ENCODE peak calls at places on chromosomes 3 and 15, in ten cellular contexts. I is substantia nigra; J is CD8-positive, alpha-beta T cell; D is activated naive CD8-positive, alpha-beta T cell treated with anti-CD3 and anti-CD28 coated beads, Interleukin-2, amount 50 U/mL, for 16 hours; Y is upper lobe of right lung; H is ecto neural progenitor cell; Q is RPMI7951; W is NCI-H345; L is effector CD4-positive, alpha-beta T cell; C is tibial artery. P is an unnamed sample.

GRCh38 chr15:47691896-47692295 is 25.4 kb upstream of the SEMA6D start:
- DNase-seq in C (no peak), H (no peak), J (no peak), Y (no peak), I (no peak), D (no peak), L (no peak), Q (no peak), W (no peak), P (no peak)

GRCh38 chr3:191388823-191389222 is 58.5 kb upstream of the UTS2B start:
- DNase-seq in D (no peak), Q (no peak), C (no peak), J (no peak), I (no peak), L (no peak), Y (no peak), W (no peak), H (no peak), P (no peak)

GRCh38 chr15:97168704-97169475 is 791.6 kb upstream of the ARRDC4 start:
- DNase-seq in C (no peak), D (no peak), Q (no peak), W (peak), I (no peak), H (no peak), J (no peak), L (no peak), Y (no peak), P (no peak)

GRCh38 chr3:189167027-189167766 is 4.6 kb upstream of the TPRG1 start:
- DNase-seq in Y (peak), H (no peak), J (no peak), L (no peak), W (no peak), D (no peak), C (no peak), Q (no peak), I (no peak), P (no peak)

GRCh38 chr15:29945943-29946591 is 123.8 kb upstream of the TJP1 start:
- DNase-seq in C (no peak), D (no peak), I (no peak), L (no peak), W (no peak), Y (no peak), Q (peak), H (no peak), J (no peak), P (no peak)

GRCh38 chr3:188974856-188975611 is 196.7 kb upstream of the TPRG1 start:
- DNase-seq in L (no peak), W (peak), Q (peak), J (peak), I (no peak), C (no peak), Y (no peak), H (no peak), D (no peak), P (no peak)

GRCh38 chr3:27643355-27643754 is 78.8 kb downstream of the EOMES start:
- DNase-seq in W (no peak), D (no peak), L (no peak), J (no peak), C (no peak), H (no peak), Q (no peak), I (no peak), Y (no peak), P (no peak)

GRCh38 chr3:141894524-141895176 is 18.2 kb downstream of the ATP1B3 start:
- DNase-seq in Y (no peak), H (no peak), D (no peak), J (no peak), I (no peak), C (no peak), Q (peak), L (no peak), W (no peak), P (no peak)

GRCh38 chr15:35530698-35531097 is 15.3 kb downstream of the DPH6 start:
- DNase-seq in C (no peak), D (no peak), Y (no peak), L (no peak), J (no peak), Q (no peak), H (no peak), I (no peak), W (no peak), P (no peak)

GRCh38 chr3:134371542-134372324 is 2.5 kb downstream of the AMOTL2 start:
- DNase-seq in W (no peak), L (no peak), J (no peak), I (no peak), H (no peak), C (peak), Q (no peak), D (no peak), Y (peak), P (no peak)

GRCh38 chr3:107117922-107118576 is 259.2 kb upstream of the CCDC54 start:
- DNase-seq in J (no peak), Q (peak), W (no peak), L (no peak), D (no peak), Y (no peak), H (peak), C (no peak), I (peak), P (no peak)

GRCh38 chr15:35874260-35874905 is 328.4 kb upstream of the DPH6 start:
- DNase-seq in D (no peak), I (no peak), C (no peak), Y (no peak), W (peak), H (no peak), Q (peak), L (no peak), J (no peak), P (no peak)

GRCh38 chr3:187015903-187016638 is 85.7 kb downstream of the ST6GAL1 start:
- DNase-seq in Q (no peak), W (peak), L (no peak), I (no peak), C (peak), D (no peak), H (no peak), J (peak), Y (no peak), P (no peak)

GRCh38 chr3:42747581-42747980 is 25.5 kb downstream of the CCDC13 start:
- DNase-seq in L (peak), H (peak), I (no peak), J (no peak), C (peak), W (no peak), Q (no peak), D (no peak), Y (no peak), P (peak)

GRCh38 chr15:37101634-37102314 is 1.4 kb upstream of the MEIS2 start:
- DNase-seq in W (peak), L (no peak), C (peak), I (peak), Y (peak), Q (peak), J (no peak), H (no peak), D (no peak), P (no peak)

GRCh38 chr3:62995142-62995541 is 119.9 kb upstream of the CADPS start:
- DNase-seq in D (no peak), W (no peak), H (no peak), J (no peak), Y (no peak), I (no peak), Q (no peak), C (no peak), L (no peak), P (no peak)

GRCh38 chr15:48049736-48050135 is 71.1 kb upstream of the SLC24A5 start:
- DNase-seq in W (no peak), D (no peak), Y (no peak), L (no peak), J (no peak), Q (no peak), H (no peak), I (no peak), C (no peak), P (no peak)

GRCh38 chr3:146503459-146504202 is 34.3 kb upstream of the PLSCR2 start:
- DNase-seq in D (no peak), C (peak), Q (peak), I (no peak), L (no peak), W (peak), Y (no peak), H (no peak), J (no peak), P (no peak)

GRCh38 chr3:11770105-11770476 is 76.6 kb downstream of the TAMM41 start:
- DNase-seq in C (no peak), J (no peak), Q (no peak), W (peak), Y (no peak), H (no peak), I (no peak), D (no peak), L (no peak), P (no peak)

GRCh38 chr3:127217594-127218456 is 24.9 kb downstream of the PRR23E start:
- DNase-seq in H (no peak), Y (no peak), W (no peak), J (no peak), L (no peak), Q (peak), D (no peak), I (no peak), C (no peak), P (no peak)

GRCh38 chr15:57820119-57820518 is 113.6 kb downstream of the POLR2M start:
- DNase-seq in H (no peak), C (no peak), Y (no peak), L (no peak), I (no peak), Q (peak), W (no peak), D (no peak), J (no peak), P (no peak)

GRCh38 chr3:127394031-127394430 is 106.2 kb upstream of the PRR20G start:
- DNase-seq in H (no peak), J (no peak), W (no peak), L (no peak), D (no peak), C (peak), Y (peak), I (no peak), Q (no peak), P (no peak)

GRCh38 chr3:52225452-52226228 is at the start of gene TLR9:
- DNase-seq in Y (peak), W (no peak), C (no peak), Q (no peak), H (peak), J (no peak), L (no peak), D (no peak), I (no peak), P (no peak)

GRCh38 chr3:12768579-12769527 is 9.8 kb upstream of the TMEM40 start:
- DNase-seq in I (no peak), D (no peak), C (no peak), L (no peak), Q (no peak), Y (peak), W (no peak), J (no peak), H (no peak), P (no peak)

GRCh38 chr3:123871946-123872345 is 12.2 kb downstream of the MYLK start:
- DNase-seq in J (no peak), Q (peak), W (peak), L (no peak), Y (no peak), D (no peak), I (no peak), H (no peak), C (no peak), P (no peak)

GRCh38 chr3:82022836-82023235 is 261.4 kb upstream of the GBE1 start:
- DNase-seq in L (no peak), W (no peak), J (no peak), D (no peak), H (no peak), Y (no peak), I (no peak), Q (no peak), C (no peak), P (no peak)

GRCh38 chr15:34655198-34655770 is 71.8 kb upstream of the GOLGA8B start:
- DNase-seq in H (no peak), Q (no peak), I (no peak), C (no peak), W (no peak), D (no peak), J (no peak), Y (no peak), L (no peak), P (no peak)

GRCh38 chr15:97156739-97157265 is 803.7 kb upstream of the ARRDC4 start:
- DNase-seq in L (no peak), Y (no peak), D (no peak), W (no peak), J (no peak), I (no peak), H (no peak), C (no peak), Q (no peak), P (no peak)

GRCh38 chr3:184335661-184336483 is 1.5 kb upstream of the FAM131A start:
- DNase-seq in W (peak), Y (peak), J (peak), L (peak), I (peak), H (peak), Q (peak), D (peak), C (peak), P (peak)

GRCh38 chr3:168249539-168250414 is 154.1 kb upstream of the GOLIM4 start:
- DNase-seq in H (peak), Y (peak), D (no peak), J (peak), C (peak), W (peak), Q (peak), I (peak), L (no peak), P (no peak)

GRCh38 chr15:53978248-53978906 is at the start of gene UNC13C:
- DNase-seq in C (peak), W (peak), Q (no peak), H (peak), J (no peak), Y (peak), D (no peak), L (no peak), I (peak), P (no peak)

GRCh38 chr3:49327485-49327884 is 12.4 kb downstream of the USP4 start:
- DNase-seq in Q (no peak), W (no peak), I (no peak), H (no peak), D (no peak), Y (no peak), C (no peak), J (no peak), L (no peak), P (no peak)

GRCh38 chr3:50624634-50625033 is 7.7 kb downstream of the MAPKAPK3 start:
- DNase-seq in L (no peak), I (no peak), Y (no peak), D (no peak), J (no peak), C (no peak), W (no peak), Q (no peak), H (no peak), P (no peak)

GRCh38 chr3:60932170-60932569 is 319.1 kb downstream of the FHIT start:
- DNase-seq in H (no peak), I (no peak), L (no peak), Y (no peak), D (no peak), C (no peak), J (no peak), Q (no peak), W (no peak), P (no peak)

GRCh38 chr3:149449799-149450198 is 24.7 kb upstream of the TM4SF4 start:
- DNase-seq in I (no peak), J (no peak), Y (no peak), W (no peak), D (no peak), L (no peak), H (peak), Q (no peak), C (no peak), P (no peak)

GRCh38 chr15:82995938-82996337 is 9.9 kb downstream of the RAMAC start:
- DNase-seq in W (no peak), Q (peak), J (no peak), D (no peak), H (no peak), C (no peak), I (no peak), Y (no peak), L (no peak), P (no peak)

GRCh38 chr3:74041068-74041675 is 416.4 kb upstream of the PDZRN3 start:
- DNase-seq in L (no peak), D (no peak), C (no peak), H (no peak), I (no peak), W (no peak), J (no peak), Q (no peak), Y (no peak), P (no peak)

GRCh38 chr3:142850395-142851023 is 38.4 kb downstream of the PCOLCE2 start:
- DNase-seq in H (no peak), C (no peak), L (no peak), D (no peak), I (no peak), J (no peak), Y (no peak), Q (peak), W (no peak), P (peak)

GRCh38 chr3:138694287-138695007 is 85.9 kb downstream of the FAIM start:
- DNase-seq in I (no peak), H (no peak), J (no peak), Q (peak), D (no peak), C (no peak), Y (no peak), L (no peak), W (no peak), P (no peak)

P was measured in T-helper 1 cell.